ENCODE peak calls at places on chromosomes 16 and 17, in eight cellular contexts. One of them, this sample, is unnamed.

GRCh38 chr16:77322757-77323156 is 112.1 kb downstream of the ADAMTS18 start:
- DNase-seq in lower leg skin: no peak
- DNase-seq in transverse colon: no peak
- DNase-seq in body of pancreas: no peak
- DNase-seq in A549: no peak
- DNase-seq in ovary: no peak
- DNase-seq in gastrocnemius medialis: no peak
- DNase-seq in heart left ventricle: no peak
- DNase-seq in this sample: no peak

GRCh38 chr17:82031303-82031884 is at the start of gene RAC3:
- DNase-seq in lower leg skin: no peak
- DNase-seq in transverse colon: no peak
- DNase-seq in A549: no peak
- DNase-seq in ovary: no peak
- DNase-seq in heart left ventricle: no peak
- DNase-seq in body of pancreas: no peak
- DNase-seq in gastrocnemius medialis: no peak
- DNase-seq in this sample: no peak

GRCh38 chr17:48429638-48430586 is at the start of gene SKAP1:
- DNase-seq in A549: no peak
- DNase-seq in lower leg skin: no peak
- DNase-seq in body of pancreas: peak; percentile 18
- DNase-seq in gastrocnemius medialis: no peak
- DNase-seq in transverse colon: peak; percentile 62
- DNase-seq in ovary: no peak
- DNase-seq in heart left ventricle: no peak
- DNase-seq in this sample: no peak

GRCh38 chr16:48811478-48811877 is 201.5 kb upstream of the N4BP1 start:
- DNase-seq in lower leg skin: no peak
- DNase-seq in gastrocnemius medialis: no peak
- DNase-seq in transverse colon: no peak
- DNase-seq in A549: no peak
- DNase-seq in ovary: no peak
- DNase-seq in body of pancreas: no peak
- DNase-seq in heart left ventricle: no peak
- DNase-seq in this sample: no peak

GRCh38 chr16:4814046-4814445 is 11.6 kb upstream of the ROGDI start:
- DNase-seq in heart left ventricle: peak; percentile 63
- DNase-seq in ovary: no peak
- DNase-seq in body of pancreas: no peak
- DNase-seq in gastrocnemius medialis: peak; percentile 62
- DNase-seq in transverse colon: no peak
- DNase-seq in A549: no peak
- DNase-seq in lower leg skin: no peak
- DNase-seq in this sample: no peak

GRCh38 chr16:4940719-4941118 is 3.8 kb upstream of the PPL start:
- DNase-seq in body of pancreas: no peak
- DNase-seq in heart left ventricle: no peak
- DNase-seq in gastrocnemius medialis: no peak
- DNase-seq in A549: no peak
- DNase-seq in lower leg skin: no peak
- DNase-seq in transverse colon: no peak
- DNase-seq in ovary: no peak
- DNase-seq in this sample: no peak

GRCh38 chr17:10029129-10029528 is 124.1 kb upstream of the RCVRN start:
- DNase-seq in lower leg skin: no peak
- DNase-seq in ovary: no peak
- DNase-seq in A549: no peak
- DNase-seq in body of pancreas: no peak
- DNase-seq in gastrocnemius medialis: no peak
- DNase-seq in heart left ventricle: no peak
- DNase-seq in transverse colon: no peak
- DNase-seq in this sample: no peak

GRCh38 chr17:1216209-1216937 is 36.6 kb upstream of the ABR start:
- DNase-seq in lower leg skin: no peak
- DNase-seq in gastrocnemius medialis: no peak
- DNase-seq in A549: no peak
- DNase-seq in body of pancreas: no peak
- DNase-seq in ovary: no peak
- DNase-seq in transverse colon: no peak
- DNase-seq in heart left ventricle: no peak
- DNase-seq in this sample: no peak

GRCh38 chr17:82615084-82616020 is 32.9 kb downstream of the WDR45B start:
- DNase-seq in heart left ventricle: no peak
- DNase-seq in body of pancreas: no peak
- DNase-seq in A549: no peak
- DNase-seq in transverse colon: no peak
- DNase-seq in gastrocnemius medialis: no peak
- DNase-seq in lower leg skin: no peak
- DNase-seq in ovary: no peak
- DNase-seq in this sample: no peak

GRCh38 chr16:21194771-21195301 is 16.5 kb downstream of the ZP2 start:
- DNase-seq in ovary: no peak
- DNase-seq in heart left ventricle: no peak
- DNase-seq in A549: no peak
- DNase-seq in gastrocnemius medialis: no peak
- DNase-seq in lower leg skin: no peak
- DNase-seq in body of pancreas: no peak
- DNase-seq in transverse colon: no peak
- DNase-seq in this sample: no peak

GRCh38 chr17:2138318-2138717 is 83.4 kb downstream of the HIC1 start:
- DNase-seq in transverse colon: peak; percentile 45
- DNase-seq in gastrocnemius medialis: no peak
- DNase-seq in heart left ventricle: no peak
- DNase-seq in body of pancreas: no peak
- DNase-seq in lower leg skin: no peak
- DNase-seq in A549: no peak
- DNase-seq in ovary: no peak
- DNase-seq in this sample: peak; percentile 21

GRCh38 chr16:239948-240277 is 5.3 kb downstream of the FAM234A start:
- DNase-seq in heart left ventricle: no peak
- DNase-seq in gastrocnemius medialis: peak; percentile 29
- DNase-seq in transverse colon: no peak
- DNase-seq in ovary: no peak
- DNase-seq in lower leg skin: no peak
- DNase-seq in A549: no peak
- DNase-seq in body of pancreas: no peak
- DNase-seq in this sample: no peak

GRCh38 chr16:230949-231348 is 1.7 kb upstream of the LUC7L start:
- DNase-seq in A549: no peak
- DNase-seq in body of pancreas: no peak
- DNase-seq in lower leg skin: no peak
- DNase-seq in transverse colon: no peak
- DNase-seq in heart left ventricle: no peak
- DNase-seq in gastrocnemius medialis: no peak
- DNase-seq in ovary: no peak
- DNase-seq in this sample: no peak

GRCh38 chr16:228917-229730 is at the start of gene LUC7L:
- DNase-seq in transverse colon: peak; percentile 90
- DNase-seq in ovary: peak; percentile 87
- DNase-seq in gastrocnemius medialis: peak; percentile 77
- DNase-seq in body of pancreas: peak; percentile 83
- DNase-seq in heart left ventricle: peak; percentile 91
- DNase-seq in A549: peak; percentile 90
- DNase-seq in lower leg skin: peak; percentile 77
- DNase-seq in this sample: peak; percentile 81

GRCh38 chr16:229731-230281 is 557 bp upstream of the LUC7L start:
- DNase-seq in lower leg skin: no peak
- DNase-seq in transverse colon: no peak
- DNase-seq in body of pancreas: no peak
- DNase-seq in gastrocnemius medialis: no peak
- DNase-seq in heart left ventricle: no peak
- DNase-seq in ovary: no peak
- DNase-seq in A549: no peak
- DNase-seq in this sample: no peak

GRCh38 chr16:234468-235305 is at the start of gene FAM234A:
- DNase-seq in heart left ventricle: peak; percentile 96
- DNase-seq in body of pancreas: peak; percentile 97
- DNase-seq in lower leg skin: peak; percentile 92
- DNase-seq in A549: peak; percentile 91
- DNase-seq in ovary: peak; percentile 94
- DNase-seq in transverse colon: peak; percentile 96
- DNase-seq in gastrocnemius medialis: peak; percentile 92
- DNase-seq in this sample: peak; percentile 95
- TF ChIP-seq POLR2A in heart left ventricle: peak; percentile 98
- TF ChIP-seq POLR2A in body of pancreas: peak; percentile 86
- TF ChIP-seq POLR2A in lower leg skin: peak; percentile 84
- TF ChIP-seq POLR2A in A549: peak; percentile 74
- TF ChIP-seq POLR2A in ovary: peak; percentile 96
- TF ChIP-seq POLR2A in transverse colon: peak; percentile 87
- TF ChIP-seq POLR2A in gastrocnemius medialis: peak; percentile 99
- TF ChIP-seq POLR2A in this sample: peak; percentile 92

DNA sequence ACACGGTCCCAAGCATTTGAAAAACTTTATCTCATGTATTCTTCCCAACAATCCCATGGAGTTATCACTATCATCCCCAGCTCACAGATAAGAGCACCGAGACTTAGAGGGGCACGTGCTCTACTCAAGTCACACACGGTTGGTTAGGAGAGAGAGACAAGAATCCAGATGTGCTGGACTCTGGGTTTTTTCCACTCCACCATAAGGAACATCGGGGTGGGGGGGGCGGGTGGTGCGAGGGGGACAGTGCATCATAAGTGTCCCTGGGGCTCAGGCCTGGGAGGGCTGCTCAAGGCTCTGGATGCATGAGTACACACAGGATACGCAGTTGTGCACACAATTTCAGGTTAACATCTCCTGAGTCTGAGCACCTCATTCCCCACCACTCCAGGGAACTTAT is 7.4 kb downstream of the CDC42EP4 start:
- DNase-seq in heart left ventricle: no peak
- DNase-seq in ovary: no peak
- DNase-seq in body of pancreas: no peak
- DNase-seq in A549: no peak
- DNase-seq in gastrocnemius medialis: no peak
- DNase-seq in transverse colon: no peak
- DNase-seq in lower leg skin: no peak
- DNase-seq in this sample: no peak
- H3K4me3 ChIP-seq in heart left ventricle: peak overlapping the region; percentile 49
- H3K4me3 ChIP-seq in ovary: peak overlapping the region; percentile 33
- H3K4me3 ChIP-seq in body of pancreas: no peak overlapping the region
- H3K4me3 ChIP-seq in A549: peak overlapping the region; percentile 33
- H3K4me3 ChIP-seq in gastrocnemius medialis: peak overlapping the region; percentile 82
- H3K4me3 ChIP-seq in transverse colon: no peak overlapping the region
- H3K4me3 ChIP-seq in lower leg skin: no peak overlapping the region
- H3K4me3 ChIP-seq in this sample: peak overlapping the region; percentile 51

DNA sequence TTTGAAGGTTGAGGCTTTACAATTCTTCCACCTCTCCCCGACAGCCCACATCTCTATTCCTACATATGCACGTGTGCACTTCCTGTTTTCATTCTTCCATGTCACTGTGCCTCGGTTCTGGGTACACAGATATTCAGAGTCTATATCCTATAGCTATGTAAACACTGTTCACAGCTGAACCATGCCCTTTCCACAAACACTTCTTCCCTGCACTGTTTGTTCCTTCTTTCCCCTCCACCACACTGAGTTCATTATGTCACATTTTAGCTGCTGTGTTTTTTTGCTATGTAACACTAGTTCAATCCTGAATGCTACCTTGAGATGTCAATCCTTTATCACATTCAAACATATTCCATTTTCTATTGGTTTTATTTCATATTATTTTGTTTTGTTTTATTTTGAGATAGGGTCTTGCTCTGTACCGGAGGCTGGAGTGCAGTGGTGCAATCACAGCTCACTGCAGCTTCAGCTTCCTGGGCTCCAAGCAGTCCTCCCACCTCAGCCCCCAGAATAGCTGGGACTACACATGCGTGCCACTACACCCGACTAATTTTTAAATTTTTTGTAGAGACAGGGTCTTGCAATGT is 17.0 kb upstream of the MAPK3 start:
- DNase-seq in A549: no peak
- DNase-seq in body of pancreas: no peak
- DNase-seq in lower leg skin: no peak
- DNase-seq in ovary: no peak
- DNase-seq in heart left ventricle: no peak
- DNase-seq in gastrocnemius medialis: no peak
- DNase-seq in transverse colon: no peak
- DNase-seq in this sample: no peak
- TF ChIP-seq POLR2A in A549: no peak
- TF ChIP-seq POLR2A in body of pancreas: no peak
- TF ChIP-seq POLR2A in lower leg skin: no peak
- TF ChIP-seq POLR2A in ovary: no peak
- TF ChIP-seq POLR2A in heart left ventricle: no peak
- TF ChIP-seq POLR2A in gastrocnemius medialis: no peak
- TF ChIP-seq POLR2A in transverse colon: no peak
- TF ChIP-seq POLR2A in this sample: no peak

GRCh38 chr16:2592786-2593185 is 55.0 kb downstream of the PDPK1 start:
- DNase-seq in A549: no peak
- DNase-seq in heart left ventricle: no peak
- DNase-seq in body of pancreas: peak; percentile 7
- DNase-seq in transverse colon: no peak
- DNase-seq in gastrocnemius medialis: peak; percentile 41
- DNase-seq in lower leg skin: no peak
- DNase-seq in ovary: no peak
- DNase-seq in this sample: no peak
- H3K4me3 ChIP-seq in A549: no peak overlapping the region
- H3K4me3 ChIP-seq in heart left ventricle: no peak overlapping the region
- H3K4me3 ChIP-seq in body of pancreas: no peak overlapping the region
- H3K4me3 ChIP-seq in transverse colon: no peak overlapping the region
- H3K4me3 ChIP-seq in gastrocnemius medialis: no peak overlapping the region
- H3K4me3 ChIP-seq in lower leg skin: no peak overlapping the region
- H3K4me3 ChIP-seq in ovary: no peak overlapping the region
- H3K4me3 ChIP-seq in this sample: no peak overlapping the region

GRCh38 chr17:62664336-62665120 is 37.1 kb downstream of the MRC2 start:
- DNase-seq in lower leg skin: no peak
- DNase-seq in body of pancreas: no peak
- DNase-seq in heart left ventricle: no peak
- DNase-seq in gastrocnemius medialis: no peak
- DNase-seq in transverse colon: no peak
- DNase-seq in ovary: no peak
- DNase-seq in A549: no peak
- DNase-seq in this sample: no peak

GRCh38 chr17:62663304-62663703 is 35.8 kb downstream of the MRC2 start:
- DNase-seq in gastrocnemius medialis: no peak
- DNase-seq in heart left ventricle: no peak
- DNase-seq in body of pancreas: no peak
- DNase-seq in ovary: no peak
- DNase-seq in lower leg skin: no peak
- DNase-seq in A549: no peak
- DNase-seq in transverse colon: no peak
- DNase-seq in this sample: no peak

GRCh38 chr17:62660629-62661118 is 33.2 kb downstream of the MRC2 start:
- DNase-seq in heart left ventricle: no peak
- DNase-seq in body of pancreas: no peak
- DNase-seq in A549: no peak
- DNase-seq in ovary: no peak
- DNase-seq in gastrocnemius medialis: no peak
- DNase-seq in lower leg skin: no peak
- DNase-seq in transverse colon: no peak
- DNase-seq in this sample: no peak

GRCh38 chr17:62662855-62663254 is 35.4 kb downstream of the MRC2 start:
- DNase-seq in A549: no peak
- DNase-seq in heart left ventricle: no peak
- DNase-seq in gastrocnemius medialis: no peak
- DNase-seq in body of pancreas: no peak
- DNase-seq in lower leg skin: no peak
- DNase-seq in transverse colon: no peak
- DNase-seq in ovary: no peak
- DNase-seq in this sample: no peak

GRCh38 chr17:62661337-62661736 is 33.9 kb downstream of the MRC2 start:
- DNase-seq in heart left ventricle: no peak
- DNase-seq in body of pancreas: no peak
- DNase-seq in lower leg skin: no peak
- DNase-seq in transverse colon: no peak
- DNase-seq in gastrocnemius medialis: no peak
- DNase-seq in ovary: no peak
- DNase-seq in A549: no peak
- DNase-seq in this sample: no peak
- TF ChIP-seq POLR2A in heart left ventricle: no peak
- TF ChIP-seq POLR2A in body of pancreas: no peak
- TF ChIP-seq POLR2A in lower leg skin: no peak
- TF ChIP-seq POLR2A in transverse colon: no peak
- TF ChIP-seq POLR2A in gastrocnemius medialis: no peak
- TF ChIP-seq POLR2A in ovary: no peak
- TF ChIP-seq POLR2A in A549: no peak
- TF ChIP-seq POLR2A in this sample: no peak

This sample was measured in adrenal gland.